ENCODE peak calls at places on chromosome 12, in eight cellular contexts. One of them, this sample, is unnamed.

GRCh38 chr12:54984602-54985376 is at the start of gene TESPA1:
- DNase-seq in AG10803: no peak
- DNase-seq in left lung: peak
- DNase-seq in hepatocyte: no peak
- DNase-seq in AG04449: no peak
- DNase-seq in brain microvascular endothelial cell: no peak
- DNase-seq in psoas muscle: peak
- DNase-seq in astrocyte: no peak
- DNase-seq in this sample: no peak

GRCh38 chr12:62396750-62397149 is 69.9 kb upstream of the MON2 start:
- DNase-seq in AG04449: no peak
- DNase-seq in hepatocyte: no peak
- DNase-seq in brain microvascular endothelial cell: peak
- DNase-seq in left lung: no peak
- DNase-seq in astrocyte: no peak
- DNase-seq in AG10803: no peak
- DNase-seq in psoas muscle: no peak
- DNase-seq in this sample: peak

GRCh38 chr12:75690556-75690955 is 179.1 kb upstream of the KRR1 start:
- DNase-seq in left lung: no peak
- DNase-seq in AG10803: peak
- DNase-seq in AG04449: peak
- DNase-seq in psoas muscle: no peak
- DNase-seq in brain microvascular endothelial cell: peak
- DNase-seq in hepatocyte: no peak
- DNase-seq in astrocyte: peak
- DNase-seq in this sample: peak

GRCh38 chr12:30417697-30418231 is 277.9 kb downstream of the IPO8 start:
- DNase-seq in astrocyte: peak
- DNase-seq in brain microvascular endothelial cell: peak
- DNase-seq in left lung: no peak
- DNase-seq in AG10803: peak
- DNase-seq in AG04449: peak
- DNase-seq in hepatocyte: no peak
- DNase-seq in psoas muscle: peak
- DNase-seq in this sample: peak

GRCh38 chr12:9782547-9783382 is 22.1 kb upstream of the CD69 start:
- DNase-seq in AG04449: no peak
- DNase-seq in AG10803: no peak
- DNase-seq in brain microvascular endothelial cell: no peak
- DNase-seq in astrocyte: no peak
- DNase-seq in left lung: no peak
- DNase-seq in hepatocyte: no peak
- DNase-seq in psoas muscle: no peak
- DNase-seq in this sample: no peak

GRCh38 chr12:109469516-109469915 is 7.6 kb downstream of the KCTD10 start:
- DNase-seq in astrocyte: no peak
- DNase-seq in left lung: no peak
- DNase-seq in hepatocyte: no peak
- DNase-seq in AG04449: no peak
- DNase-seq in brain microvascular endothelial cell: no peak
- DNase-seq in psoas muscle: no peak
- DNase-seq in AG10803: peak
- DNase-seq in this sample: peak

GRCh38 chr12:112973712-112974305 is 4.5 kb upstream of the OAS2 start:
- DNase-seq in left lung: no peak
- DNase-seq in brain microvascular endothelial cell: no peak
- DNase-seq in AG04449: no peak
- DNase-seq in astrocyte: no peak
- DNase-seq in AG10803: peak
- DNase-seq in psoas muscle: no peak
- DNase-seq in hepatocyte: no peak
- DNase-seq in this sample: no peak

GRCh38 chr12:100752841-100753240 is 41.7 kb upstream of the ANO4 start:
- DNase-seq in astrocyte: peak
- DNase-seq in left lung: no peak
- DNase-seq in AG10803: peak
- DNase-seq in psoas muscle: no peak
- DNase-seq in hepatocyte: no peak
- DNase-seq in AG04449: no peak
- DNase-seq in brain microvascular endothelial cell: no peak
- DNase-seq in this sample: no peak

GRCh38 chr12:27462151-27462694 is 15.7 kb downstream of the SMCO2 start:
- DNase-seq in brain microvascular endothelial cell: peak
- DNase-seq in astrocyte: peak
- DNase-seq in hepatocyte: no peak
- DNase-seq in AG04449: no peak
- DNase-seq in AG10803: peak
- DNase-seq in left lung: no peak
- DNase-seq in psoas muscle: no peak
- DNase-seq in this sample: peak

GRCh38 chr12:15987696-15988095 is 76.6 kb downstream of the DERA start:
- DNase-seq in AG04449: no peak
- DNase-seq in left lung: no peak
- DNase-seq in astrocyte: no peak
- DNase-seq in hepatocyte: no peak
- DNase-seq in brain microvascular endothelial cell: no peak
- DNase-seq in psoas muscle: no peak
- DNase-seq in AG10803: no peak
- DNase-seq in this sample: no peak

GRCh38 chr12:93626160-93626559 is 51.0 kb upstream of the CRADD start:
- DNase-seq in AG10803: no peak
- DNase-seq in left lung: no peak
- DNase-seq in hepatocyte: peak
- DNase-seq in AG04449: no peak
- DNase-seq in psoas muscle: no peak
- DNase-seq in astrocyte: peak
- DNase-seq in brain microvascular endothelial cell: no peak
- DNase-seq in this sample: peak

DNA sequence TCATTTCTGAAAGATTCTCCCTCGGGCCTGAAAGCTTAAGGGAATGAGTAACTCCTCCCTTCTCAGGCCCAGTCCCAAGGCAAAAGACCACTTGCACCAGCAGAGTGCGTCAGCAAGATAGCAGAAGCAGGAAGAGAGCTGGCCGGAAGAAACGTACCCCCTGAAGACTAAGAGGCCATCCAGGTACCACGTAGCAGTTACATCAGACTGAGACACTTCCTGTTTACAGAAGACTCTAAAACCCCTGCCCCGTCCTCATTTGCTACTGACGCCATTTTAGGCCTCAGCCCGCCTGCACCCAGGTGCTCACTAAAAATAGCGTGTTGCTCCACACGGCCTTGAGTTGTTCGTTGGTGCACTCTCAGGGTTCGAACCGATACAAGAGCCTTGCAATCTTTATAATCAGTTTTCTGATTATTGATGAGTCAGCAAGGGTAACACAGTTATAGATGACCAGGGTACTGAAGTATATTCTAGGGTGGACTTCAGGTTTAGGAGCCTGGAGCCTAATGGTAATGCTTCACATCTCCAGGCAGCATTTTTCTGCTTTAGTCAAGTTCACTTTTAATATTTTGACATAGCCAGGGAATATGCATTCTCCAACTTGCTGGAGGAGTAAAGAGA is 57.9 kb upstream of the CSRP2 start:
- DNase-seq in hepatocyte: no peak
- DNase-seq in AG10803: no peak
- DNase-seq in psoas muscle: no peak
- DNase-seq in astrocyte: no peak
- DNase-seq in left lung: no peak
- DNase-seq in brain microvascular endothelial cell: no peak
- DNase-seq in AG04449: no peak
- DNase-seq in this sample: no peak
- TF ChIP-seq CTCF in hepatocyte: no peak
- TF ChIP-seq CTCF in AG10803: no peak
- TF ChIP-seq CTCF in psoas muscle: no peak
- TF ChIP-seq CTCF in astrocyte: no peak
- TF ChIP-seq CTCF in left lung: no peak
- TF ChIP-seq CTCF in brain microvascular endothelial cell: no peak
- TF ChIP-seq CTCF in AG04449: no peak
- TF ChIP-seq CTCF in this sample: no peak

GRCh38 chr12:111031956-111032919 is 111.9 kb upstream of the MYL2 start:
- DNase-seq in left lung: no peak
- DNase-seq in psoas muscle: no peak
- DNase-seq in astrocyte: no peak
- DNase-seq in brain microvascular endothelial cell: no peak
- DNase-seq in AG04449: no peak
- DNase-seq in AG10803: no peak
- DNase-seq in hepatocyte: no peak
- DNase-seq in this sample: no peak

GRCh38 chr12:111035578-111036301 is 115.4 kb upstream of the MYL2 start:
- DNase-seq in astrocyte: no peak
- DNase-seq in AG04449: no peak
- DNase-seq in AG10803: no peak
- DNase-seq in brain microvascular endothelial cell: no peak
- DNase-seq in left lung: no peak
- DNase-seq in psoas muscle: no peak
- DNase-seq in hepatocyte: no peak
- DNase-seq in this sample: no peak

GRCh38 chr12:111033281-111034147 is 113.1 kb upstream of the MYL2 start:
- DNase-seq in AG10803: no peak
- DNase-seq in AG04449: no peak
- DNase-seq in astrocyte: no peak
- DNase-seq in brain microvascular endothelial cell: no peak
- DNase-seq in psoas muscle: no peak
- DNase-seq in left lung: no peak
- DNase-seq in hepatocyte: peak
- DNase-seq in this sample: no peak

GRCh38 chr12:111034911-111035577 is 114.7 kb upstream of the MYL2 start:
- DNase-seq in brain microvascular endothelial cell: no peak
- DNase-seq in AG10803: no peak
- DNase-seq in left lung: no peak
- DNase-seq in hepatocyte: no peak
- DNase-seq in astrocyte: no peak
- DNase-seq in psoas muscle: no peak
- DNase-seq in AG04449: no peak
- DNase-seq in this sample: peak

GRCh38 chr12:111034148-111034910 is 114.0 kb upstream of the MYL2 start:
- DNase-seq in hepatocyte: peak
- DNase-seq in left lung: no peak
- DNase-seq in psoas muscle: no peak
- DNase-seq in astrocyte: no peak
- DNase-seq in AG10803: no peak
- DNase-seq in brain microvascular endothelial cell: no peak
- DNase-seq in AG04449: no peak
- DNase-seq in this sample: no peak
- H3K4me3 ChIP-seq in hepatocyte: no peak
- H3K4me3 ChIP-seq in left lung: no peak
- H3K4me3 ChIP-seq in psoas muscle: peak
- H3K4me3 ChIP-seq in astrocyte: no peak
- H3K4me3 ChIP-seq in AG10803: no peak
- H3K4me3 ChIP-seq in brain microvascular endothelial cell: no peak
- H3K4me3 ChIP-seq in AG04449: no peak
- H3K4me3 ChIP-seq in this sample: no peak

DNA sequence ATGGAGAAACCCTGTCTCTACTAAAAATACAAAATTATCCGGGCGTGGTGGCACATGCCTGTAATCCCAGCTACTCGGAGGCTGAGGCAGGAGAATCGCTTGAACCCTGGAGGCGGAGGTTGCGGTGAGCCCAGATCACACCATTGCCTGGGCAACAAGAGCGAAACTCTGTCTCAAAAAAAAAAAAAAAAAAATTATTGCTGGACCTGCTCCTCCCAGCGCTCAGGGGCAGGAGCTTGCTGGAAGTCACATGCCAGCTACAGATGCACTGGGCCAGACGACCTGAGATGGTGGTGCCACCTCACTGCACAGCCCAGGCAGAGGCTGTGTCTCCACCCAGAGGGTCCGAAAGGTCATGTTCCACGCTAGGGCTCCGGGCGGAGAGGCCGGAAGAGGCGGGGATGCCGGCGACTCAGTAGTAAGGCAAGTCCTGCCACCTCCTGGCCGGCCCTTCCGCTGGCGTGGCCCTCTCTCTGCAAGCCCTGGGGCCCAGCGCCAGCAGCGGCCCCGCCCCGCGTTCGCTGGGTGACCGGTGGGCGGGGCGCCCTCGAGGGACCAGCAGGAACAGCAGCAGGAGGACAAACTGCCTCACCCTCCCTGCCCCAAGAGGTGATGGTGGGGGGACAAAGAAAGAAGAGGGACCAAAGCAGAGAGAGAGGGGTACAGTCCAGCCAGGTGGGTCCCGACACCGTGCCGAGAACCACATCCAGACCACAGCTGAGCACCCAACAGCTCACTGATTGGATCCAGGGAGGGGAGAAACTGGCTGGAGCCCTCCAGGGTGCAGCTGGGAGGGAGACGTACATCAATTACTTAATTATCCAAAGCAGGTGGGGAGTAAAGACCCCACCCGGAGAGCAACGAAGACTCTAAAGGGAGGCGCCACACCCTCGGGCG is 3.6 kb upstream of the RHOF start:
- DNase-seq in brain microvascular endothelial cell: peak
- DNase-seq in AG10803: peak
- DNase-seq in psoas muscle: peak
- DNase-seq in astrocyte: peak
- DNase-seq in AG04449: no peak
- DNase-seq in left lung: peak
- DNase-seq in hepatocyte: peak
- DNase-seq in this sample: peak
- TF ChIP-seq CTCF in brain microvascular endothelial cell: peak
- TF ChIP-seq CTCF in AG10803: peak
- TF ChIP-seq CTCF in psoas muscle: peak
- TF ChIP-seq CTCF in astrocyte: no peak
- TF ChIP-seq CTCF in AG04449: peak
- TF ChIP-seq CTCF in left lung: peak
- TF ChIP-seq CTCF in hepatocyte: peak
- TF ChIP-seq CTCF in this sample: peak

GRCh38 chr12:130953783-130954543 is at the start of gene ADGRD1:
- DNase-seq in AG04449: no peak
- DNase-seq in brain microvascular endothelial cell: no peak
- DNase-seq in AG10803: peak
- DNase-seq in psoas muscle: peak
- DNase-seq in left lung: peak
- DNase-seq in astrocyte: no peak
- DNase-seq in hepatocyte: peak
- DNase-seq in this sample: peak

GRCh38 chr12:130952545-130952954 is 1.2 kb upstream of the ADGRD1 start:
- DNase-seq in astrocyte: no peak
- DNase-seq in hepatocyte: peak
- DNase-seq in AG10803: no peak
- DNase-seq in left lung: no peak
- DNase-seq in psoas muscle: no peak
- DNase-seq in AG04449: no peak
- DNase-seq in brain microvascular endothelial cell: no peak
- DNase-seq in this sample: no peak

GRCh38 chr12:130955238-130955816 is 1.6 kb downstream of the ADGRD1 start:
- DNase-seq in hepatocyte: no peak
- DNase-seq in astrocyte: no peak
- DNase-seq in left lung: peak
- DNase-seq in AG04449: no peak
- DNase-seq in brain microvascular endothelial cell: no peak
- DNase-seq in psoas muscle: no peak
- DNase-seq in AG10803: peak
- DNase-seq in this sample: no peak

GRCh38 chr12:130956009-130956408 is 2.3 kb downstream of the ADGRD1 start:
- DNase-seq in hepatocyte: no peak
- DNase-seq in AG04449: no peak
- DNase-seq in AG10803: no peak
- DNase-seq in astrocyte: no peak
- DNase-seq in left lung: no peak
- DNase-seq in psoas muscle: no peak
- DNase-seq in brain microvascular endothelial cell: no peak
- DNase-seq in this sample: no peak

DNA sequence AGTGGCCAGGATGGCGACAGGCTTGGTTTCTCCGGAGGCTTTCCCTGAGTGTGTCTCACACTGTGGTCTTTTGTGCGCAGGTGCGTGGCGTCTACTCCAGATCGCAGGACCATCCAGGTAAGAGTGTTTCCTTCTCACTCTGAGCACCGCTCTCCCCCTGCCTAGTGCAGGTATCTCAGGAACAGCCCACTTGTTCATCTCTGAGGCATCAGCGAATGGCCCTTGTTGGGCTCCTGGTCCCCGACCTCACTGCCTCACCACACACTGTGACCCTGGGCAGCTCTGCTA is 781 bp downstream of the ADGRD1 start:
- DNase-seq in AG04449: no peak
- DNase-seq in left lung: peak
- DNase-seq in psoas muscle: no peak
- DNase-seq in AG10803: no peak
- DNase-seq in brain microvascular endothelial cell: no peak
- DNase-seq in astrocyte: no peak
- DNase-seq in hepatocyte: no peak
- DNase-seq in this sample: no peak
- H3K4me3 ChIP-seq in AG04449: no peak
- H3K4me3 ChIP-seq in left lung: peak
- H3K4me3 ChIP-seq in psoas muscle: peak
- H3K4me3 ChIP-seq in AG10803: peak
- H3K4me3 ChIP-seq in brain microvascular endothelial cell: no peak
- H3K4me3 ChIP-seq in astrocyte: no peak
- H3K4me3 ChIP-seq in hepatocyte: peak
- H3K4me3 ChIP-seq in this sample: no peak

This sample was measured in choroid plexus epithelial cell.